ENCODE peak calls at places on chromosomes 6 and 20, in six cellular contexts. P is sigmoid colon, G is K562, A is HCT116, V is HepG2, K is breast epithelium. O is an unnamed sample.

GRCh38 chr6:125640441-125641150 is 108.8 kb upstream of the HEY2 start:
- DNase-seq in G (no peak), V (no peak), P (no peak), K (no peak), A (no peak), O (no peak)

GRCh38 chr20:62602550-62602949 is 39.8 kb upstream of the SLCO4A1 start:
- DNase-seq in K (peak), V (no peak), A (no peak), P (no peak), G (peak), O (no peak)

GRCh38 chr20:53934421-53935352 is 135.7 kb downstream of the BCAS1 start:
- DNase-seq in V (no peak), A (no peak), P (no peak), G (peak), K (no peak), O (no peak)

GRCh38 chr6:113137411-113137810 is 719.7 kb upstream of the MARCKS start:
- DNase-seq in P (peak), G (no peak), A (no peak), V (no peak), K (no peak), O (no peak)

GRCh38 chr20:63580796-63581461 is 6.9 kb upstream of the HELZ2 start:
- DNase-seq in A (peak), P (peak), V (peak), G (peak), K (peak), O (peak)

GRCh38 chr6:6661684-6662083 is 73.2 kb downstream of the LY86 start:
- DNase-seq in K (no peak), V (peak), G (no peak), A (no peak), P (peak), O (no peak)

GRCh38 chr20:1920252-1920651 is 25.0 kb downstream of the SIRPA start:
- DNase-seq in K (no peak), V (peak), G (no peak), A (no peak), P (no peak), O (no peak)

GRCh38 chr20:18133962-18134361 is 3.7 kb upstream of the KAT14 start:
- DNase-seq in A (no peak), P (no peak), G (no peak), K (no peak), V (no peak), O (no peak)

GRCh38 chr20:32036716-32037355 is 15.2 kb upstream of the HCK start:
- DNase-seq in K (no peak), V (no peak), G (no peak), P (no peak), A (no peak), O (no peak)

GRCh38 chr6:31609519-31610406 is 5.3 kb upstream of the AIF1 start:
- DNase-seq in K (no peak), P (no peak), A (no peak), V (no peak), G (no peak), O (no peak)
- TF ChIP-seq POLR2AphosphoS5 in K (no peak), P (no peak), A (no peak), V (no peak), G (no peak), O (no peak)

DNA sequence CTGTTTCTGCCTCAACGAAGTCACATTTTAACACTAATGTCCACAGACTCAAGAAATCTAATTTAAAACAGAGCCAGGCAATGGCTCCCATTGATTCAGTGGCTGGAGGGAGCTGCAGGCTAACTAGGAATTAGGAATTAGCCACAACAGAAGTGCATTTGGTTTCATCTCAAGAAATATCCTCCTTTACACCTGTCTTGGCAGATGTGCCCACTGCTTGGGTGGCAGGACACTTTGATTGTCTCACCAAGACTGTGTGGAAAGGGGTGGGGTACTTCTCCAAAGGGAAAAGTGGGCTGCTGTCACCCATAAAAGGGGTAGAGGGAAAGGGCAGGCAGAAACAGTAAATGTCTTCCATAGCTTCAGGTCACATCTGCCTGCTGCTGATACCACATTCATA is 10.8 kb upstream of the OSER1 start:
- DNase-seq in V (no peak), G (no peak), A (no peak), P (no peak), K (no peak), O (no peak)
- TF ChIP-seq POLR2A in V (no peak), G (no peak), A (no peak), P (no peak), K (no peak), O (no peak)

GRCh38 chr20:23634985-23635767 is 2.6 kb downstream of the CST3 start:
- DNase-seq in A (no peak), V (no peak), G (no peak), P (no peak), K (peak), O (no peak)
- TF ChIP-seq POLR2AphosphoS5 in A (no peak), V (peak), G (no peak), P (no peak), K (peak), O (no peak)

DNA sequence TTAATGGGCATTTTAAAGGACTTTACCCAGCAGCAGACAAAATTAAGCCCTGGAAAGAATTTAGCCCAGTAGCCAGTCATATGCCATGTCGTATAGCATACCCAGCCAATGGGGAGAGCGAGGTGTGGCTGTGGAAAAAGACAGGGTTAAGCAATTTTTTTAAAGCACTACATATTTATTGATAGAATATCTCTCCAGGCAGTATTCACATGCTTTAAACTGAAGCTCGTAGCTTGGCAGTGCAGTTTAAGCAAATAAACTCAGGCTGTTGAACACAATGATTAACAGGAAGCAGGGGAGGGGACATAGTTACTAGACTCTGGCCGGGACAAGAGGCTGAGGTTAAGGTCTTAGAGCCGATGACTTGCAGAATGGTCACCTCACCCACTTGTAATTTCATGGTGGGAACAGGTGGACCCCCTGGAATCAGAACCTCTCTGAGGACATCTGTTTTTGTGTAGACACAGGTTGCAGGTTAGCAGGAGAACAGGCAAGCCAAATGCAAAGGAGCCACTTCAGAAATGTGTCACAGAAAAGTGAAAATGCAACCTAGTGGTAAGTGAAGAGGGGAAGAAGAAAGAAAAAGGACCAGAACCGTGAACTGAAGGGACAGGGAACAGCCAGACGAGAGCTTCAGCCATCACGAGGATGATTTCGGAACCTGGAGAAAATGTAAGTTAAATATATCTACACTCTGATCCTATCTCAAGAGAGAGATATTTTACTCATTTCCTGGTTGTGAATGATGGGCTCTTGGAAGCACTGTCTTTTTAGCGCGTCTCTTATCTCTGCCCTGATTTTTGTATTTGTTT is 7.2 kb downstream of the GCNT2 start:
- DNase-seq in K (no peak), P (no peak), A (no peak), G (no peak), V (peak), O (no peak)
- TF ChIP-seq POLR2A in K (no peak), P (no peak), A (no peak), G (no peak), V (peak), O (peak)

DNA sequence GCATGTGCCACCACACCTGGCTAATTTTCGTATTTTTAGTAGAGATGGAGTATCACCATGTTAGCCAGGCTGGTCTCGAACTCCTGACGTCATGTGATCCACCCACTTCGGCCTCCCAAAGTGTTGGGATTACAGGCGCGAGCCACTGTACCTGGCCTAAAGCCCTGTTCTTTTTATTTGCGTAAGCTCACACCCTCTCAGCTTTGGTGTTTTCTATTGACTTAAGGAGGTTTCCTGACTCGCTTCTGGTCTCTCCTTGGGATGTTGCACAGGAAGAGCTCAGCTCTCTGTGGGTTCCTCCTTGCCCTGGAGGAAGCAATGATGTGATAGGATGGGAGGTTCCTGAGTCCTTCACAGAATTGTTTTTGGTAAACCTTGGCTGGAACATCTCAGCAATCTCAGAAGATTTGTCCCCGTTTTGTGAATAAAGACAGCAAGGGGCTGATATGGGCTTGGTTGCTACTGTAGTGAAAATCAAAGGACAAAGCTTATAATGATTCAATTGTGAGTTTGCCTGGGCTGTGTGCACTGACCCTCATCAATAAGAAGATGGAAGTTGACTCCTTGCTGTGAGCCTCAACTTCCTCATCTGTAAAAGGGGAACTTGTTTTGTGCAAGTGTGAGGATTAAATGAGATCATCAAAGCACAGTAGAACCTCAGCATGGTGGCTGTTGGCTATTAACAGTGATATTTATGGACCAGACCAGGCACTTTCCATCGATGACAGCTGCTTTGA is 27.0 kb downstream of the TOX2 start:
- DNase-seq in G (no peak), K (no peak), P (no peak), V (no peak), A (no peak), O (no peak)
- TF ChIP-seq POLR2AphosphoS5 in G (no peak), K (no peak), P (no peak), V (no peak), A (no peak), O (no peak)

O was measured in GM12891.